ENCODE peak calls at places on chromosome 6, in eight cellular contexts. Q is coronary artery, C is IMR-90, F is esophagus muscularis mucosa, B is cardiac muscle cell, W is H9, N is fibroblast of mammary gland, J is A549. X is an unnamed sample.

GRCh38 chr6:144064402-144064830 is 31.0 kb downstream of the SF3B5 start:
- DNase-seq in Q (no peak), C (no peak), F (no peak), B (no peak), W (peak; percentile 45), N (no peak), J (no peak), X (peak; percentile 23)

GRCh38 chr6:69758214-69758613 is 38.6 kb downstream of the LMBRD1 start:
- DNase-seq in Q (no peak), C (no peak), F (no peak), B (no peak), W (no peak), N (no peak), J (no peak), X (no peak)

GRCh38 chr6:110116258-110116657 is 63.2 kb downstream of the WASF1 start:
- DNase-seq in Q (no peak), C (no peak), F (no peak), B (no peak), W (no peak), N (no peak), J (no peak), X (no peak)

GRCh38 chr6:150238294-150238693 is 95.5 kb downstream of the PPP1R14C start:
- DNase-seq in Q (no peak), C (peak; percentile 16), F (no peak), B (peak; percentile 39), W (no peak), N (peak; percentile 11), J (no peak), X (no peak)

GRCh38 chr6:2744206-2744771 is 6.4 kb downstream of the MYLK4 start:
- DNase-seq in Q (no peak), C (no peak), F (no peak), B (peak; percentile 36), W (no peak), N (no peak), J (peak; percentile 29), X (no peak)

GRCh38 chr6:106227612-106228507 is 97.7 kb downstream of the ATG5 start:
- DNase-seq in Q (no peak), C (no peak), F (no peak), B (no peak), W (no peak), N (no peak), J (no peak), X (no peak)

GRCh38 chr6:142568857-142569597 is 267.2 kb downstream of the ADGRG6 start:
- DNase-seq in Q (no peak), C (peak; percentile 49), F (no peak), B (peak; percentile 32), W (no peak), N (peak; percentile 10), J (no peak), X (no peak)

GRCh38 chr6:37809144-37809543 is 10.4 kb upstream of the ZFAND3 start:
- DNase-seq in Q (no peak), C (peak; percentile 44), F (no peak), B (peak; percentile 71), W (no peak), N (peak; percentile 70), J (no peak), X (no peak)

GRCh38 chr6:163340201-163340887 is 74.2 kb upstream of the QKI start:
- DNase-seq in Q (no peak), C (no peak), F (no peak), B (no peak), W (no peak), N (no peak), J (no peak), X (no peak)

GRCh38 chr6:48212501-48212900 is 101.5 kb upstream of the PTCHD4 start:
- DNase-seq in Q (no peak), C (no peak), F (no peak), B (no peak), W (no peak), N (no peak), J (no peak), X (no peak)

GRCh38 chr6:107786709-107787588 is 37.2 kb downstream of the SCML4 start:
- DNase-seq in Q (no peak), C (no peak), F (peak; percentile 78), B (no peak), W (no peak), N (no peak), J (no peak), X (no peak)

GRCh38 chr6:130655586-130655985 is 171.6 kb upstream of the SMLR1 start:
- DNase-seq in Q (no peak), C (peak; percentile 11), F (no peak), B (no peak), W (no peak), N (no peak), J (no peak), X (no peak)

GRCh38 chr6:15734118-15734897 is 71.5 kb upstream of the DTNBP1 start:
- DNase-seq in Q (no peak), C (no peak), F (no peak), B (no peak), W (no peak), N (no peak), J (no peak), X (no peak)

GRCh38 chr6:56649053-56649769 is 6.5 kb upstream of the DST start:
- DNase-seq in Q (no peak), C (no peak), F (no peak), B (peak; percentile 36), W (no peak), N (peak; percentile 49), J (no peak), X (no peak)

GRCh38 chr6:22173311-22173710 is 123.5 kb downstream of the PRL start:
- DNase-seq in Q (no peak), C (no peak), F (no peak), B (no peak), W (no peak), N (no peak), J (no peak), X (no peak)
- TF ChIP-seq CTCF in Q (no peak), C (no peak), F (no peak), B (no peak), W (no peak), N (no peak), J (no peak), X (no peak)

GRCh38 chr6:36734486-36735060 is 36.9 kb downstream of the RAB44 start:
- DNase-seq in Q (no peak), C (no peak), F (no peak), B (no peak), W (no peak), N (no peak), J (no peak), X (no peak)
- TF ChIP-seq CTCF in Q (no peak), C (no peak), F (no peak), B (no peak), W (no peak), N (no peak), J (no peak), X (no peak)

GRCh38 chr6:88860310-88860709 is 103.1 kb downstream of the RNGTT start:
- DNase-seq in Q (no peak), C (no peak), F (no peak), B (no peak), W (no peak), N (no peak), J (no peak), X (no peak)

GRCh38 chr6:88856566-88856965 is 106.9 kb downstream of the RNGTT start:
- DNase-seq in Q (no peak), C (peak; percentile 23), F (no peak), B (peak; percentile 18), W (no peak), N (no peak), J (no peak), X (no peak)

GRCh38 chr6:88855521-88856152 is 107.8 kb downstream of the RNGTT start:
- DNase-seq in Q (no peak), C (peak; percentile 31), F (no peak), B (no peak), W (no peak), N (no peak), J (no peak), X (no peak)

DNA sequence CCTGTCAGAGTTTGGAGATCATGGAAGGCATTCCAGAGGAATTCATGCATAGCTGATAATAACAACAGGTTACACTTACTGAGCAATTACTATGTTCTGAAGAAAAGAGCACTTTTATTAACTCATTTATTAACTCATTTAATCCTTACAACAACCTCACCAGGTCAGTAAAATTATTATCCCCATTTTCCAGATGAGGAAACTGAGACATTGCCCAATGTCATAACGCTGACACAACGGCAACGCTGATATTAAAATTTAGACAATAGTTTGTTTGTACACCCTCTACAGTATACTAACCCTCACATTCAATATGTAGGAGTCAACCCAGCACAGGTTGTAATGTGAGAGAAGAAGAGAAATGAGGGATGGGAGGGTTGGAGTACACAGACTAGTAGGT is 105.0 kb downstream of the RNGTT start:
- DNase-seq in Q (no peak), C (no peak), F (no peak), B (no peak), W (no peak), N (no peak), J (no peak), X (no peak)
- TF ChIP-seq CTCF in Q (no peak), C (no peak), F (no peak), B (no peak), W (no peak), N (no peak), J (no peak), X (no peak)

DNA sequence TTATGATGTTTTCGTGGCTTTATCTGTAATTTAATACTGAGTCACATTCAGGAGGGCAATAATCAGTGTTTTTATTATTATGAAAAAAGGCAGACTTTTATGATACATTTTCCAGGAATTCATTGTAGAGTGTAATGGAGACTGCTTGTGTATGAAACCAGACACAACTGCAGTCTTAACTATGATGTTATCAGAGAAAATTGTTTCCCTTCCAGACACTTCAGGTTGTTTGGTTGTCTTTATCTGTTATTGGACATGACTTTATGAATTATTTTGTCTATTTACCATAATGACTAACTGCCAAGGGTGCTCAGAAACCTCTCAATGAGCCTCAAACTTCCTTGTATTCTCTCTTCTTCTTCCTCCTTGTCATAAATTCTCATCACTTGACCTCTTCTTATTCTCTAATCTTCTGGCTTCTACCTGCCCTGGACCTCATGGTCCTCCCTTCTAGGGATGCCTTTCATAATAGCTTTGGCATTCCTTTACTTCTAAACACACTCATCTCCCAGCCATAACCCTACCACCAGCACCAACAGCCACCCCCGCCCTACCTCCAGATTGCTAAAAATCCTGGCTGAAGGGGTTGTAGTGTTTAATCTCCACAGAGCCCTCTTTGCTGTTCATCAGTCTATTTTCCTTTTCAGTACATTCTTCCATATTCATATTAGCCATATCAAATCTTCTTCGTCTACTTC is 492.5 kb downstream of the CDKAL1 start:
- DNase-seq in Q (no peak), C (peak; percentile 74), F (no peak), B (peak; percentile 26), W (no peak), N (no peak), J (no peak), X (no peak)
- TF ChIP-seq CTCF in Q (no peak), C (no peak), F (no peak), B (no peak), W (no peak), N (no peak), J (no peak), X (no peak)